ENCODE peak calls at places on chromosome 6, in seven cellular contexts. E, Q, Y, V, I, F and S are unnamed samples.

GRCh38 chr6:33162471-33162870 is 29.8 kb downstream of the COL11A2 start:
- DNase-seq in E (no peak), Q (no peak), Y (no peak), V (no peak), I (no peak), F (no peak), S (no peak)

GRCh38 chr6:24840187-24840586 is 41.5 kb upstream of the ARMH2 start:
- DNase-seq in E (no peak), Q (no peak), Y (no peak), V (no peak), I (no peak), F (no peak), S (no peak)

GRCh38 chr6:73747293-73747692 is 51.3 kb downstream of the CD109 start:
- DNase-seq in E (no peak), Q (no peak), Y (peak), V (no peak), I (no peak), F (no peak), S (no peak)

GRCh38 chr6:100923481-100923880 is 42.4 kb upstream of the ASCC3 start:
- DNase-seq in E (no peak), Q (peak), Y (no peak), V (no peak), I (no peak), F (no peak), S (no peak)

GRCh38 chr6:45441811-45442453 is 64.2 kb upstream of the SUPT3H start:
- DNase-seq in E (no peak), Q (no peak), Y (no peak), V (peak), I (no peak), F (no peak), S (peak)

GRCh38 chr6:31328355-31328960 is 28.5 kb downstream of the HLA-B start:
- DNase-seq in E (no peak), Q (no peak), Y (no peak), V (peak), I (no peak), F (no peak), S (no peak)

GRCh38 chr6:39707962-39708683 is 17.1 kb downstream of the KIF6 start:
- DNase-seq in E (no peak), Q (no peak), Y (no peak), V (peak), I (no peak), F (no peak), S (no peak)

GRCh38 chr6:15036690-15037245 is 209.1 kb upstream of the JARID2 start:
- DNase-seq in E (peak), Q (no peak), Y (no peak), V (no peak), I (no peak), F (no peak), S (no peak)

GRCh38 chr6:155195903-155196302 is 67.9 kb upstream of the CLDN20 start:
- DNase-seq in E (no peak), Q (no peak), Y (no peak), V (no peak), I (no peak), F (no peak), S (no peak)

GRCh38 chr6:125682939-125683338 is 66.5 kb upstream of the HEY2 start:
- DNase-seq in E (no peak), Q (no peak), Y (no peak), V (no peak), I (no peak), F (no peak), S (no peak)

GRCh38 chr6:21091411-21091810 is 502.1 kb upstream of the SOX4 start:
- DNase-seq in E (no peak), Q (no peak), Y (no peak), V (no peak), I (no peak), F (no peak), S (no peak)

GRCh38 chr6:42704937-42705374 is 17.4 kb downstream of the PRPH2 start:
- DNase-seq in E (no peak), Q (no peak), Y (no peak), V (no peak), I (no peak), F (no peak), S (no peak)

GRCh38 chr6:35014341-35014740 is 125.3 kb downstream of the ANKS1A start:
- DNase-seq in E (no peak), Q (no peak), Y (no peak), V (no peak), I (no peak), F (no peak), S (no peak)

GRCh38 chr6:113299526-113299925 is 557.6 kb upstream of the MARCKS start:
- DNase-seq in E (peak), Q (peak), Y (no peak), V (peak), I (no peak), F (no peak), S (peak)

GRCh38 chr6:134081506-134081905 is 29.1 kb upstream of the SLC2A12 start:
- DNase-seq in E (no peak), Q (no peak), Y (no peak), V (no peak), I (no peak), F (no peak), S (no peak)

GRCh38 chr6:155483858-155484257 is 28.2 kb upstream of the NOX3 start:
- DNase-seq in E (no peak), Q (peak), Y (no peak), V (peak), I (no peak), F (no peak), S (no peak)

GRCh38 chr6:159760602-159761057 is 1.2 kb upstream of the ACAT2 start:
- DNase-seq in E (no peak), Q (peak), Y (no peak), V (peak), I (no peak), F (no peak), S (peak)

GRCh38 chr6:30727920-30728605 is 7.9 kb downstream of the TUBB start:
- DNase-seq in E (no peak), Q (peak), Y (no peak), V (peak), I (no peak), F (no peak), S (peak)

GRCh38 chr6:47242483-47243386 is 67.0 kb downstream of the TNFRSF21 start:
- DNase-seq in E (peak), Q (peak), Y (peak), V (peak), I (peak), F (peak), S (peak)

GRCh38 chr6:159107451-159108260 is 61.5 kb upstream of the FNDC1 start:
- DNase-seq in E (peak), Q (no peak), Y (no peak), V (no peak), I (no peak), F (peak), S (no peak)

GRCh38 chr6:107421696-107422256 is 37.6 kb downstream of the PDSS2 start:
- DNase-seq in E (no peak), Q (no peak), Y (no peak), V (no peak), I (no peak), F (no peak), S (no peak)

GRCh38 chr6:166344240-166344639 is 1.9 kb upstream of the SFT2D1 start:
- DNase-seq in E (no peak), Q (no peak), Y (no peak), V (no peak), I (no peak), F (no peak), S (no peak)

GRCh38 chr6:52995913-52996685 is 1.0 kb upstream of the GSTA4 start:
- DNase-seq in E (peak), Q (peak), Y (no peak), V (peak), I (peak), F (peak), S (peak)

GRCh38 chr6:95185874-95186273 is 391.5 kb upstream of the MANEA start:
- DNase-seq in E (no peak), Q (no peak), Y (no peak), V (no peak), I (no peak), F (no peak), S (no peak)

GRCh38 chr6:23823421-23823820 is 302.6 kb upstream of the NRSN1 start:
- DNase-seq in E (no peak), Q (no peak), Y (no peak), V (no peak), I (no peak), F (no peak), S (no peak)

GRCh38 chr6:145018027-145018426 is 717.3 kb downstream of the EPM2A start:
- DNase-seq in E (no peak), Q (no peak), Y (no peak), V (no peak), I (no peak), F (no peak), S (no peak)

GRCh38 chr6:25324076-25324762 is 45.0 kb downstream of the CARMIL1 start:
- DNase-seq in E (no peak), Q (peak), Y (no peak), V (no peak), I (no peak), F (no peak), S (no peak)

GRCh38 chr6:143535189-143535614 is 23.7 kb upstream of the FUCA2 start:
- DNase-seq in E (no peak), Q (no peak), Y (no peak), V (no peak), I (no peak), F (no peak), S (no peak)

GRCh38 chr6:168119539-168119938 is 40.5 kb upstream of the FRMD1 start:
- DNase-seq in E (no peak), Q (no peak), Y (no peak), V (no peak), I (no peak), F (no peak), S (no peak)

GRCh38 chr6:156794963-156795362 is 17.8 kb downstream of the ARID1B start:
- DNase-seq in E (no peak), Q (no peak), Y (peak), V (no peak), I (no peak), F (peak), S (no peak)

GRCh38 chr6:53250761-53251672 is 97.7 kb downstream of the ELOVL5 start:
- DNase-seq in E (no peak), Q (peak), Y (no peak), V (peak), I (no peak), F (no peak), S (peak)

GRCh38 chr6:131139599-131139998 is 4.3 kb downstream of the AKAP7 start:
- DNase-seq in E (no peak), Q (no peak), Y (no peak), V (no peak), I (no peak), F (no peak), S (no peak)

GRCh38 chr6:46011241-46012085 is 4.2 kb downstream of the CLIC5 start:
- DNase-seq in E (no peak), Q (peak), Y (peak), V (no peak), I (no peak), F (peak), S (peak)

GRCh38 chr6:14857501-14857900 is 388.4 kb upstream of the JARID2 start:
- DNase-seq in E (no peak), Q (no peak), Y (peak), V (no peak), I (no peak), F (peak), S (no peak)

GRCh38 chr6:43383021-43383667 is 13.7 kb upstream of the ZNF318 start:
- DNase-seq in E (no peak), Q (peak), Y (no peak), V (peak), I (no peak), F (no peak), S (peak)

GRCh38 chr6:33384581-33385020 is 7.0 kb upstream of the KIFC1 start:
- DNase-seq in E (no peak), Q (peak), Y (no peak), V (peak), I (peak), F (no peak), S (peak)

GRCh38 chr6:37659561-37659960 is 38.1 kb downstream of the MDGA1 start:
- DNase-seq in E (no peak), Q (no peak), Y (no peak), V (no peak), I (no peak), F (no peak), S (no peak)

GRCh38 chr6:106729848-106730247 is 100.5 kb downstream of the QRSL1 start:
- DNase-seq in E (no peak), Q (no peak), Y (no peak), V (no peak), I (no peak), F (no peak), S (no peak)

GRCh38 chr6:22680950-22681349 is 111.6 kb downstream of the HDGFL1 start:
- DNase-seq in E (no peak), Q (no peak), Y (no peak), V (no peak), I (no peak), F (no peak), S (no peak)